ENCODE peak calls at places on chromosomes 11 and 22, in six cellular contexts. Y, N, J, F, X and P are unnamed samples.

GRCh38 chr22:36144886-36145541 is 15.5 kb downstream of the APOL3 start:
- DNase-seq in Y (peak; percentile 77), N (peak; percentile 40), J (peak; percentile 84), F (peak; percentile 17), X (peak; percentile 79), P (no peak)

GRCh38 chr11:37533087-37533486 is 935.1 kb upstream of the RAG2 start:
- DNase-seq in Y (no peak), N (no peak), J (no peak), F (no peak), X (no peak), P (no peak)

GRCh38 chr11:60786811-60787567 is 1.9 kb downstream of the MS4A10 start:
- DNase-seq in Y (peak; percentile 64), N (peak; percentile 45), J (no peak), F (no peak), X (peak; percentile 92), P (peak; percentile 23)

GRCh38 chr11:15710593-15711260 is 596.0 kb downstream of the INSC start:
- DNase-seq in Y (no peak), N (no peak), J (peak; percentile 14), F (no peak), X (no peak), P (no peak)

GRCh38 chr11:103609117-103610066 is 427.0 kb upstream of the DDI1 start:
- DNase-seq in Y (no peak), N (no peak), J (peak; percentile 66), F (no peak), X (no peak), P (no peak)

GRCh38 chr11:17418437-17418836 is 30.0 kb upstream of the KCNJ11 start:
- DNase-seq in Y (no peak), N (no peak), J (no peak), F (no peak), X (no peak), P (no peak)

GRCh38 chr11:117933930-117934329 is 4.7 kb upstream of the TMPRSS13 start:
- DNase-seq in Y (no peak), N (no peak), J (peak; percentile 33), F (no peak), X (no peak), P (no peak)

GRCh38 chr22:35215993-35216392 is 41.3 kb upstream of the HMGXB4 start:
- DNase-seq in Y (no peak), N (no peak), J (no peak), F (no peak), X (no peak), P (no peak)

GRCh38 chr22:17990167-17990566 is 34.2 kb downstream of the MICAL3 start:
- DNase-seq in Y (no peak), N (no peak), J (no peak), F (no peak), X (no peak), P (no peak)

GRCh38 chr22:33883961-33884808 is 36.1 kb downstream of the LARGE1 start:
- DNase-seq in Y (no peak), N (no peak), J (no peak), F (no peak), X (no peak), P (no peak)

GRCh38 chr11:37525336-37525735 is 927.3 kb upstream of the RAG2 start:
- DNase-seq in Y (no peak), N (no peak), J (no peak), F (no peak), X (no peak), P (no peak)

GRCh38 chr11:112925516-112926310 is 35.5 kb upstream of the NCAM1 start:
- DNase-seq in Y (no peak), N (no peak), J (no peak), F (no peak), X (no peak), P (no peak)

GRCh38 chr11:131894615-131895544 is 524.5 kb downstream of the NTM start:
- DNase-seq in Y (no peak), N (no peak), J (no peak), F (no peak), X (peak; percentile 74), P (no peak)

GRCh38 chr22:46149493-46149997 is 781 bp upstream of the PPARA start:
- DNase-seq in Y (no peak), N (peak; percentile 84), J (peak; percentile 75), F (no peak), X (peak; percentile 88), P (peak; percentile 73)

GRCh38 chr11:73372371-73372993 is 3.7 kb upstream of the RELT start:
- DNase-seq in Y (no peak), N (no peak), J (peak; percentile 75), F (no peak), X (no peak), P (no peak)

GRCh38 chr11:8863838-8864237 is 47.2 kb upstream of the AKIP1 start:
- DNase-seq in Y (no peak), N (no peak), J (no peak), F (no peak), X (no peak), P (no peak)

GRCh38 chr22:26711205-26711958 is 54.0 kb downstream of the MIAT start:
- DNase-seq in Y (no peak), N (no peak), J (no peak), F (no peak), X (no peak), P (no peak)

GRCh38 chr22:31637938-31638618 is 23.9 kb downstream of the PISD start:
- DNase-seq in Y (no peak), N (no peak), J (no peak), F (no peak), X (peak; percentile 72), P (no peak)

GRCh38 chr11:64324692-64325469 is 7.0 kb downstream of the PRDX5 start:
- DNase-seq in Y (no peak), N (no peak), J (no peak), F (no peak), X (no peak), P (no peak)

GRCh38 chr11:38019072-38019775 is 1421.2 kb upstream of the RAG2 start:
- DNase-seq in Y (no peak), N (no peak), J (peak; percentile 20), F (no peak), X (peak; percentile 30), P (no peak)

GRCh38 chr11:128680906-128681305 is 13.0 kb upstream of the FLI1 start:
- DNase-seq in Y (no peak), N (no peak), J (no peak), F (no peak), X (no peak), P (no peak)

GRCh38 chr11:70650075-70650909 is 252.0 kb downstream of the CTTN start:
- DNase-seq in Y (no peak), N (peak; percentile 66), J (peak; percentile 91), F (peak; percentile 10), X (peak; percentile 85), P (peak; percentile 60)

GRCh38 chr11:125451400-125452124 is 44.5 kb downstream of the FEZ1 start:
- DNase-seq in Y (peak; percentile 81), N (peak; percentile 44), J (peak; percentile 96), F (no peak), X (peak; percentile 92), P (no peak)

GRCh38 chr11:10602945-10603344 is 34.5 kb upstream of the LYVE1 start:
- DNase-seq in Y (no peak), N (peak; percentile 15), J (no peak), F (no peak), X (no peak), P (no peak)
- H3K4me1 ChIP-seq in Y (peaks cover 33% of the 10 kb centered on the region), N (no peaks in the 10 kb centered on the region), J (peaks cover 6% of the 10 kb centered on the region), F (no peaks in the 10 kb centered on the region), X (peaks cover 22% of the 10 kb centered on the region), P (no peaks in the 10 kb centered on the region)

DNA sequence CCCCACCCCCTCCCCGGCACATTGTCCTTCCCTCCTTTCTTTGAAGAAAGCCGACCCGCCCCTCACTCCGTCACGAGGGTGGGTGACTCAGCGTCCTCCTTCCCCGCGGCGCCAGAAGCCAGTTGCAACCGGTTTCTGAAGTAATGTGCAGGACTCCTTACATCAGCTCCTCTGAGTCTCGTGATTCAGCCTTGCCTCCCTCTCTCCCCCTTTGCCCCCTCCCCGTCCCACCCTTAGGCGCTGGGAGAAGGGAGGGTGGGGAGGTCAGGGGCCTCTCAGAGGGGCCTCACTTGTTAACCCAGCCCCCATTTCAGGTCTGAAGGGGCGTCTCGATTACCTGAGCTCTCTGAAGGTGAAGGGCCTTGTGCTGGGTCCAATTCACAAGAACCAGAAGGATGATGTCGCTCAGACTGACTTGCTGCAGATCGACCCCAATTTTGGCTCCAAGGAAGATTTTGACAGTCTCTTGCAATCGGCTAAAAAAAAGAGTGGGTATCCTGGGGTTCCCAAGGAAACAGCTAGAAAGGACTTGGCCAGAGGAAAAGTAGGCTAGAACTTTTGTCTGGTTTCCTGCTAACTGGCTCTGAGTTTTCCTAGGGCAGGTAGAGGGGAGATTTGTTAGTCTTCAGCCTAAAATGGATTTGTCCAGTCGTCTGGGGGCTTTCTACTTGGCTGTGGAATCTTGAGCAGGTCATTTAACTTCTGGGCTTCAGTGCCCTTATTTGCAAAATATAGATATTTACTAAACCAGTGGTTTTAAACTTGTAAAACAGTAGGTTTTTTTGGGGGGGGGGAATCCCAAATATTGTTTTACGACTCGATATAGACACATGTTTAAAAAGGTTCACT is 1.1 kb downstream of the SLC3A2 start:
- DNase-seq in Y (peak; percentile 98), N (peak; percentile 98), J (peak; percentile 96), F (peak; percentile 81), X (peak; percentile 95), P (peak; percentile 95)
- H3K4me1 ChIP-seq in Y (peaks cover 46% of the 10 kb centered on the region), N (peaks cover 13% of the 10 kb centered on the region), J (peaks cover 35% of the 10 kb centered on the region), F (peaks cover 36% of the 10 kb centered on the region), X (peaks cover 11% of the 10 kb centered on the region), P (peaks cover 49% of the 10 kb centered on the region)

GRCh38 chr22:38353701-38354100 is 36.5 kb upstream of the CSNK1E start:
- DNase-seq in Y (peak; percentile 50), N (no peak), J (peak; percentile 40), F (no peak), X (no peak), P (no peak)
- H3K4me1 ChIP-seq in Y (peaks cover 9% of the 10 kb centered on the region), N (no peaks in the 10 kb centered on the region), J (peaks cover 32% of the 10 kb centered on the region), F (no peaks in the 10 kb centered on the region), X (no peaks in the 10 kb centered on the region), P (no peaks in the 10 kb centered on the region)

GRCh38 chr22:42617155-42617983 is 2.7 kb upstream of the POLDIP3 start:
- DNase-seq in Y (no peak), N (no peak), J (peak; percentile 38), F (no peak), X (peak; percentile 72), P (no peak)
- H3K4me1 ChIP-seq in Y (peaks cover 50% of the 10 kb centered on the region), N (peaks cover 15% of the 10 kb centered on the region), J (peaks cover 9% of the 10 kb centered on the region), F (peaks cover 17% of the 10 kb centered on the region), X (peaks cover 8% of the 10 kb centered on the region), P (peaks cover 17% of the 10 kb centered on the region)

GRCh38 chr11:69057801-69058200 is 9.1 kb downstream of the TPCN2 start:
- DNase-seq in Y (no peak), N (no peak), J (no peak), F (no peak), X (peak; percentile 6), P (peak; percentile 56)

GRCh38 chr11:69055212-69055586 is 6.5 kb downstream of the TPCN2 start:
- DNase-seq in Y (no peak), N (peak; percentile 82), J (no peak), F (no peak), X (peak; percentile 33), P (peak; percentile 20)

GRCh38 chr11:69055598-69056516 is 7.1 kb downstream of the TPCN2 start:
- DNase-seq in Y (no peak), N (no peak), J (no peak), F (no peak), X (no peak), P (no peak)

GRCh38 chr11:69058501-69059270 is 10.0 kb downstream of the TPCN2 start:
- DNase-seq in Y (no peak), N (no peak), J (no peak), F (no peak), X (peak; percentile 21), P (no peak)

DNA sequence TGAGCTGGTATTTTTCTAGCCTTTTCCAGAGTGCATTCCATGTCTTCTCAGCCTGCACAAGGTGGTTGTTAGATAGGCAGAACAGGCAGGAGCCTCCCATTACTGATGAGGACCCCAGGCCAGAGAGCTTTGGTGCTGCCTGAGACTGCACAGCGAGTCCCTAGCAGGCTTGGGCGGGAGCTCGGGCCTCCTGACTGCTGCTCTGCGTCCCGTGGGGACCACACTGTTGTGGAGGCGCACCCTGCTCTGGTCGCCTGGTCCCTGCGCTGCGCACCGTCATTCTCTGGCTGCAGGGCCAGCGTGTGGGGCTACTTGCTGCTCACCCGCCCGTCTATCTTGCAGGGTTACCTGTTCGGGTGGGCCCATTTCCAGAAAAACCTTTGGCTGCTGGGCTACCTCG is 8.5 kb downstream of the TPCN2 start:
- DNase-seq in Y (no peak), N (no peak), J (no peak), F (no peak), X (peak; percentile 37), P (no peak)
- H3K4me1 ChIP-seq in Y (peaks cover 14% of the 10 kb centered on the region), N (peaks cover 9% of the 10 kb centered on the region), J (no peaks in the 10 kb centered on the region), F (peaks cover 4% of the 10 kb centered on the region), X (no peaks in the 10 kb centered on the region), P (no peaks in the 10 kb centered on the region)